ENCODE peak calls at places on chromosomes 6 and 20, in five cellular contexts. B is H9, E is IMR-90, X is neuronal stem cell, T is trophoblast cell. P is an unnamed sample.

GRCh38 chr6:912871-913663 is 220.1 kb upstream of the EXOC2 start:
- DNase-seq in B (peak; percentile 85), E (peak; percentile 47), X (peak; percentile 21), T (peak; percentile 91), P (peak; percentile 22)

GRCh38 chr6:30013296-30013922 is 47.7 kb upstream of the POLR1H start:
- DNase-seq in B (peak; percentile 75), E (no peak), X (no peak), T (peak; percentile 10), P (peak; percentile 22)

GRCh38 chr6:30759575-30760239 is 15.4 kb upstream of the IER3 start:
- DNase-seq in B (no peak), E (peak; percentile 98), X (no peak), T (peak; percentile 92), P (peak; percentile 97)

GRCh38 chr6:136521430-136521829 is 28.8 kb downstream of the MAP7 start:
- DNase-seq in B (no peak), E (no peak), X (no peak), T (no peak), P (no peak)

GRCh38 chr6:55902796-55903195 is 27.4 kb upstream of the BMP5 start:
- DNase-seq in B (no peak), E (peak; percentile 82), X (no peak), T (no peak), P (peak; percentile 58)

GRCh38 chr20:1330075-1330830 is 1.3 kb upstream of the SDCBP2 start:
- DNase-seq in B (no peak), E (no peak), X (no peak), T (no peak), P (no peak)

GRCh38 chr6:42224222-42225042 is 6.8 kb upstream of the MRPS10 start:
- DNase-seq in B (no peak), E (peak; percentile 97), X (no peak), T (peak; percentile 62), P (peak; percentile 90)

GRCh38 chr6:55798571-55798970 is 76.8 kb downstream of the BMP5 start:
- DNase-seq in B (no peak), E (no peak), X (no peak), T (no peak), P (no peak)

GRCh38 chr20:9374480-9374879 is 139.9 kb upstream of the LAMP5 start:
- DNase-seq in B (no peak), E (peak; percentile 58), X (no peak), T (no peak), P (peak; percentile 51)

GRCh38 chr20:35571566-35571965 is 29.7 kb downstream of the ERGIC3 start:
- DNase-seq in B (no peak), E (no peak), X (no peak), T (no peak), P (no peak)

GRCh38 chr6:40077315-40077714 is 143.1 kb upstream of the MOCS1 start:
- DNase-seq in B (no peak), E (no peak), X (no peak), T (peak; percentile 75), P (no peak)

GRCh38 chr20:48052492-48052870 is 267.2 kb upstream of the SULF2 start:
- DNase-seq in B (no peak), E (no peak), X (no peak), T (no peak), P (peak; percentile 33)

GRCh38 chr20:46312075-46312944 is 4.0 kb upstream of the CDH22 start:
- DNase-seq in B (peak; percentile 84), E (no peak), X (peak; percentile 61), T (no peak), P (no peak)

GRCh38 chr6:127367023-127367375 is 23.6 kb upstream of the ECHDC1 start:
- DNase-seq in B (no peak), E (peak; percentile 21), X (no peak), T (no peak), P (peak; percentile 10)

GRCh38 chr6:148747493-148748160 is 797 bp downstream of the UST start:
- DNase-seq in B (peak; percentile 80), E (peak; percentile 21), X (peak; percentile 64), T (peak; percentile 28), P (peak; percentile 57)

GRCh38 chr20:2576317-2576727 is 39.9 kb downstream of the TMC2 start:
- DNase-seq in B (no peak), E (no peak), X (no peak), T (no peak), P (no peak)

GRCh38 chr6:36985963-36986703 is at the start of gene MTCH1:
- DNase-seq in B (peak; percentile 84), E (peak; percentile 86), X (peak; percentile 91), T (peak; percentile 97), P (peak; percentile 90)
- H3K14ac ChIP-seq in B (peak within 1 kb of the TSS; percentile 88), E (peak within 1 kb of the TSS; percentile 99), X (peak within 1 kb of the TSS; percentile 78), T (peak within 1 kb of the TSS; percentile 74), P (peak within 1 kb of the TSS; percentile 100)

GRCh38 chr20:61860588-61860987 is 205.1 kb downstream of the TAF4 start:
- DNase-seq in B (no peak), E (no peak), X (no peak), T (no peak), P (no peak)

GRCh38 chr20:61859712-61860111 is 206.0 kb downstream of the TAF4 start:
- DNase-seq in B (no peak), E (no peak), X (no peak), T (no peak), P (no peak)

GRCh38 chr20:61864481-61864880 is 201.2 kb downstream of the TAF4 start:
- DNase-seq in B (no peak), E (no peak), X (no peak), T (no peak), P (no peak)

GRCh38 chr20:61861054-61861841 is 204.4 kb downstream of the TAF4 start:
- DNase-seq in B (no peak), E (no peak), X (no peak), T (no peak), P (no peak)

DNA sequence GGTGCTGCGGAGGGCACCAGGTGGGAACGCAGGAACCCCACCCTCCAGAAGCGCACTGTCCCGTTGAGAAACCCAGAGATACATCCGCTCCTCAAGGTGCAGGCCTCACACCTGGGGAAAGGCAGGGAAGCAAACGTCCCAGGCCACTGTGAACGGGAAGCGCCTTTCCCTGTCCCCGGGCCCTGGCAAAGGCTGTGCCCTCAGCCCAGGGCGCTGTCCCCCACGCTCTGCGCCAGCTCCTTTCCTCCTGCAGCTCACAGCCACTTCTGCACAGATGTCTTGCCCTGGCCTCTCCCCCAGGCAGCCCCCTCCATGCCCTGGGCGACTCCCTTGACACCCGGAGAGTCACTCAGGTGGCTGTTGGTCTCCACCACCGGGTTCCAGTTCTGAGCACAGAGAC is 203.8 kb downstream of the TAF4 start:
- DNase-seq in B (no peak), E (no peak), X (no peak), T (no peak), P (no peak)
- H2AFZ ChIP-seq in B (no peak overlapping the region), E (no peak overlapping the region), X (no peak overlapping the region), T (no peak overlapping the region), P (no peak overlapping the region)

GRCh38 chr6:8434727-8435092 is 635 bp downstream of the SLC35B3 start:
- DNase-seq in B (no peak), E (no peak), X (no peak), T (peak; percentile 29), P (no peak)

GRCh38 chr6:8436956-8437355 is 1.6 kb upstream of the SLC35B3 start:
- DNase-seq in B (no peak), E (no peak), X (no peak), T (no peak), P (no peak)

GRCh38 chr6:8435845-8436168 is 462 bp upstream of the SLC35B3 start:
- DNase-seq in B (no peak), E (peak; percentile 3), X (peak; percentile 4), T (peak; percentile 93), P (no peak)

GRCh38 chr6:8437813-8438212 is 2.5 kb upstream of the SLC35B3 start:
- DNase-seq in B (no peak), E (no peak), X (no peak), T (no peak), P (no peak)

GRCh38 chr6:8435093-8435844 is at the start of gene SLC35B3:
- DNase-seq in B (peak; percentile 94), E (peak; percentile 88), X (peak; percentile 90), T (peak; percentile 100), P (peak; percentile 91)
- H3K14ac ChIP-seq in B (peak within 1 kb of the TSS; percentile 74), E (peak within 1 kb of the TSS; percentile 100), X (peak within 1 kb of the TSS; percentile 9), T (peak within 1 kb of the TSS; percentile 92), P (peak within 1 kb of the TSS; percentile 84)

DNA sequence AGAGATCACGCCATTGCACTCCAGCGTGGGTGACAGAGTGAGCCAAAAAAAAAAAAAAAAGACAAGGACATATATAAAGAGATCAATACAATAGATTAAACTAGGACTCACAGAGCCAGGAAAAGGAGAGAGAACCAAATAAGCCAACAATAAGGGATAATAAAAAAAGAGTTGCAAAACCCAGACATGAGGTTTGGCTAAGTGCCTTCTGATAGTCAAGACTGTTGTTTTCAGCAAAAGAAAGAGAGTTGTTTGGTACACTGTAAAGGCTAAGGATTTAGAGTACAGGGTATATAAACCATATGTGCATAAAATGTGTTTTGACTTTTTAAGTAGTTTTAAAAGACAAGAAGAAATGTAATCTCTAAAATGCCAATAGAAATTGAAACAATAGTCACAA is 42.8 kb downstream of the RPF2 start:
- DNase-seq in B (no peak), E (no peak), X (no peak), T (no peak), P (no peak)
- H2AFZ ChIP-seq in B (no peak overlapping the region), E (no peak overlapping the region), X (no peak overlapping the region), T (no peak overlapping the region), P (no peak overlapping the region)

DNA sequence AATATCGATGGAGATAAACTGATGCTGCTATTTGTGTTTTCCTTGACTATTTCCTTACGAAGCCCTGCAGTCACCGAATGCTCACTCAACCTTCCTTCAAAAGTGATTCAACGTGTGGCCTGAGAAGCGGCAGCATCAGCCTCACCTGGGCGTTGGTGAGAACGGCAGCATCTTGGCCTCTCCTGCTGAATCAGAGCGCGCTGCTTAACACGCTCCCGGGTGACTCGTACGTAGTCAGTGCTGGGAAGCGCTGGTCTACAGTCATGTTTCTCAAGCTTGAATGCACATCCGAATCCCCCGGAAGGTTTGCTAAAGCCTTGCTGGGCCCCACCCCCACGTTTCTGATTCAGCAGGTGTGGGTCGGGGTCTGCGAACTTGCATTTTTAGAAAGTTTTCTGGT is 214.1 kb upstream of the RREB1 start:
- DNase-seq in B (no peak), E (no peak), X (no peak), T (no peak), P (no peak)
- H3K14ac ChIP-seq in B (no peak overlapping the region), E (no peak overlapping the region), X (no peak overlapping the region), T (no peak overlapping the region), P (no peak overlapping the region)